ENCODE peak calls at places on chromosome 7, in five cellular contexts. U is fibroblast of pulmonary artery, N is right cardiac atrium, Z is astrocyte of the cerebellum, F is Right ventricle myocardium superior. W is an unnamed sample.
A peak's percentile ranks its signal among the peaks of the same experiment; 100 is the strongest.

GRCh38 chr7:152103691-152104090 is 78.2 kb downstream of the GALNT11 start:
- DNase-seq in Z (no peak), F (no peak), U (no peak), N (no peak), W (no peak)

GRCh38 chr7:37218956-37219355 is 229.7 kb downstream of the ELMO1 start:
- DNase-seq in U (no peak), Z (no peak), F (no peak), N (peak; percentile 40), W (no peak)

GRCh38 chr7:29972315-29972669 is 17.3 kb downstream of the SCRN1 start:
- DNase-seq in F (no peak), N (no peak), Z (no peak), U (no peak), W (no peak)

GRCh38 chr7:141097430-141097829 is 23.6 kb downstream of the TMEM178B start:
- DNase-seq in N (no peak), U (peak; percentile 12), F (no peak), Z (peak; percentile 18), W (peak; percentile 28)

GRCh38 chr7:101527844-101528667 is 101.0 kb downstream of the MYL10 start:
- DNase-seq in F (peak; percentile 46), U (no peak), Z (no peak), N (peak; percentile 69), W (no peak)

GRCh38 chr7:100122067-100122466 is 2.6 kb downstream of the CNPY4 start:
- DNase-seq in Z (no peak), F (no peak), N (no peak), U (no peak), W (no peak)

GRCh38 chr7:66238712-66239466 is 33.8 kb downstream of the TPST1 start:
- DNase-seq in F (no peak), Z (no peak), N (no peak), U (no peak), W (no peak)

GRCh38 chr7:20153999-20154398 is 63.2 kb downstream of the MACC1 start:
- DNase-seq in F (no peak), Z (no peak), U (no peak), N (no peak), W (no peak)

GRCh38 chr7:133052357-133052756 is 29.5 kb downstream of the CHCHD3 start:
- DNase-seq in N (no peak), F (no peak), Z (peak; percentile 9), U (no peak), W (peak; percentile 7)

GRCh38 chr7:152459724-152460251 is 24.0 kb upstream of the KMT2C start:
- DNase-seq in F (peak; percentile 52), U (no peak), Z (no peak), N (peak; percentile 53), W (no peak)

GRCh38 chr7:28597284-28597683 is 185.0 kb downstream of the CREB5 start:
- DNase-seq in F (no peak), Z (no peak), N (no peak), U (no peak), W (no peak)

GRCh38 chr7:101487753-101488152 is 125.1 kb downstream of the COL26A1 start:
- DNase-seq in Z (no peak), U (no peak), F (no peak), N (no peak), W (no peak)

GRCh38 chr7:82441916-82442478 is 1.6 kb downstream of the CACNA2D1 start:
- DNase-seq in N (no peak), U (peak; percentile 41), Z (no peak), F (no peak), W (peak; percentile 31)

GRCh38 chr7:1536768-1537630 is 6.5 kb downstream of the MAFK start:
- DNase-seq in U (peak; percentile 99), N (peak; percentile 97), F (peak; percentile 96), Z (peak; percentile 97), W (peak; percentile 99)

GRCh38 chr7:84112771-84113170 is 81.8 kb downstream of the SEMA3A start:
- DNase-seq in U (no peak), Z (no peak), F (no peak), N (no peak), W (no peak)

W was measured in cardiac fibroblast.